ENCODE peak calls at places on chromosomes 7 and 10, in seven cellular contexts. One of them, this sample, is unnamed.

GRCh38 chr7:95027181-95027872 is 119.9 kb downstream of the PPP1R9A start:
- DNase-seq in K562: no peak
- DNase-seq in IMR-90: no peak
- DNase-seq in A549: no peak
- DNase-seq in HepG2: no peak
- DNase-seq in H1: no peak
- DNase-seq in SK-N-SH: no peak
- DNase-seq in this sample: no peak

GRCh38 chr10:69901623-69902505 is 100.2 kb downstream of the COL13A1 start:
- DNase-seq in K562: peak
- DNase-seq in IMR-90: peak
- DNase-seq in A549: peak
- DNase-seq in HepG2: peak
- DNase-seq in H1: peak
- DNase-seq in SK-N-SH: peak
- DNase-seq in this sample: peak

GRCh38 chr7:33287738-33288137 is 158.4 kb downstream of the BBS9 start:
- DNase-seq in K562: no peak
- DNase-seq in IMR-90: no peak
- DNase-seq in A549: peak
- DNase-seq in HepG2: no peak
- DNase-seq in H1: no peak
- DNase-seq in SK-N-SH: no peak
- DNase-seq in this sample: no peak

GRCh38 chr7:156777364-156778069 is 115.5 kb downstream of the LMBR1 start:
- DNase-seq in K562: no peak
- DNase-seq in IMR-90: peak
- DNase-seq in A549: no peak
- DNase-seq in HepG2: no peak
- DNase-seq in H1: no peak
- DNase-seq in SK-N-SH: peak
- DNase-seq in this sample: no peak

GRCh38 chr10:113133497-113133896 is 183.4 kb downstream of the TCF7L2 start:
- DNase-seq in K562: no peak
- DNase-seq in IMR-90: peak
- DNase-seq in A549: peak
- DNase-seq in HepG2: no peak
- DNase-seq in H1: no peak
- DNase-seq in SK-N-SH: no peak
- DNase-seq in this sample: no peak

GRCh38 chr10:8444630-8445029 is 390.1 kb downstream of the GATA3 start:
- DNase-seq in K562: peak
- DNase-seq in IMR-90: no peak
- DNase-seq in A549: no peak
- DNase-seq in HepG2: no peak
- DNase-seq in H1: peak
- DNase-seq in SK-N-SH: peak
- DNase-seq in this sample: no peak

GRCh38 chr7:129166745-129167144 is 21.7 kb upstream of the SMO start:
- DNase-seq in K562: no peak
- DNase-seq in IMR-90: no peak
- DNase-seq in A549: no peak
- DNase-seq in HepG2: no peak
- DNase-seq in H1: no peak
- DNase-seq in SK-N-SH: no peak
- DNase-seq in this sample: no peak

GRCh38 chr10:88728107-88728763 is 22.2 kb downstream of the LIPK start:
- DNase-seq in K562: peak
- DNase-seq in IMR-90: no peak
- DNase-seq in A549: peak
- DNase-seq in HepG2: peak
- DNase-seq in H1: peak
- DNase-seq in SK-N-SH: no peak
- DNase-seq in this sample: peak

GRCh38 chr10:118542789-118543188 is 52.7 kb downstream of the PRLHR start:
- DNase-seq in K562: no peak
- DNase-seq in IMR-90: no peak
- DNase-seq in A549: no peak
- DNase-seq in HepG2: no peak
- DNase-seq in H1: no peak
- DNase-seq in SK-N-SH: no peak
- DNase-seq in this sample: no peak

GRCh38 chr10:88555190-88555894 is 27.8 kb downstream of the RNLS start:
- DNase-seq in K562: no peak
- DNase-seq in IMR-90: no peak
- DNase-seq in A549: no peak
- DNase-seq in HepG2: no peak
- DNase-seq in H1: no peak
- DNase-seq in SK-N-SH: no peak
- DNase-seq in this sample: no peak

GRCh38 chr7:20220293-20220755 is 3.1 kb upstream of the MACC1 start:
- DNase-seq in K562: peak
- DNase-seq in IMR-90: no peak
- DNase-seq in A549: no peak
- DNase-seq in HepG2: no peak
- DNase-seq in H1: no peak
- DNase-seq in SK-N-SH: no peak
- DNase-seq in this sample: no peak

GRCh38 chr10:62162261-62162660 is 106.4 kb downstream of the RTKN2 start:
- DNase-seq in K562: no peak
- DNase-seq in IMR-90: no peak
- DNase-seq in A549: no peak
- DNase-seq in HepG2: no peak
- DNase-seq in H1: no peak
- DNase-seq in SK-N-SH: no peak
- DNase-seq in this sample: no peak

GRCh38 chr7:4794591-4795350 is 19.3 kb downstream of the AP5Z1 start:
- DNase-seq in K562: no peak
- DNase-seq in IMR-90: no peak
- DNase-seq in A549: no peak
- DNase-seq in HepG2: no peak
- DNase-seq in H1: no peak
- DNase-seq in SK-N-SH: no peak
- DNase-seq in this sample: no peak

GRCh38 chr7:35430547-35431153 is 176.8 kb upstream of the TBX20 start:
- DNase-seq in K562: peak
- DNase-seq in IMR-90: no peak
- DNase-seq in A549: peak
- DNase-seq in HepG2: peak
- DNase-seq in H1: peak
- DNase-seq in SK-N-SH: no peak
- DNase-seq in this sample: peak

GRCh38 chr7:11182736-11183135 is 209.1 kb downstream of the PHF14 start:
- DNase-seq in K562: no peak
- DNase-seq in IMR-90: peak
- DNase-seq in A549: no peak
- DNase-seq in HepG2: no peak
- DNase-seq in H1: no peak
- DNase-seq in SK-N-SH: no peak
- DNase-seq in this sample: no peak

GRCh38 chr7:33669251-33669670 is 236.1 kb upstream of the BMPER start:
- DNase-seq in K562: no peak
- DNase-seq in IMR-90: no peak
- DNase-seq in A549: peak
- DNase-seq in HepG2: peak
- DNase-seq in H1: no peak
- DNase-seq in SK-N-SH: no peak
- DNase-seq in this sample: no peak

GRCh38 chr7:80468931-80469714 is 42.7 kb downstream of the GNAT3 start:
- DNase-seq in K562: no peak
- DNase-seq in IMR-90: peak
- DNase-seq in A549: no peak
- DNase-seq in HepG2: no peak
- DNase-seq in H1: no peak
- DNase-seq in SK-N-SH: no peak
- DNase-seq in this sample: no peak

GRCh38 chr7:46215987-46216567 is 295.0 kb upstream of the IGFBP3 start:
- DNase-seq in K562: no peak
- DNase-seq in IMR-90: no peak
- DNase-seq in A549: no peak
- DNase-seq in HepG2: peak
- DNase-seq in H1: peak
- DNase-seq in SK-N-SH: no peak
- DNase-seq in this sample: no peak
- TF ChIP-seq RAD21 in K562: no peak
- TF ChIP-seq RAD21 in IMR-90: no peak
- TF ChIP-seq RAD21 in A549: no peak
- TF ChIP-seq RAD21 in HepG2: no peak
- TF ChIP-seq RAD21 in H1: no peak
- TF ChIP-seq RAD21 in SK-N-SH: no peak
- TF ChIP-seq RAD21 in this sample: no peak

DNA sequence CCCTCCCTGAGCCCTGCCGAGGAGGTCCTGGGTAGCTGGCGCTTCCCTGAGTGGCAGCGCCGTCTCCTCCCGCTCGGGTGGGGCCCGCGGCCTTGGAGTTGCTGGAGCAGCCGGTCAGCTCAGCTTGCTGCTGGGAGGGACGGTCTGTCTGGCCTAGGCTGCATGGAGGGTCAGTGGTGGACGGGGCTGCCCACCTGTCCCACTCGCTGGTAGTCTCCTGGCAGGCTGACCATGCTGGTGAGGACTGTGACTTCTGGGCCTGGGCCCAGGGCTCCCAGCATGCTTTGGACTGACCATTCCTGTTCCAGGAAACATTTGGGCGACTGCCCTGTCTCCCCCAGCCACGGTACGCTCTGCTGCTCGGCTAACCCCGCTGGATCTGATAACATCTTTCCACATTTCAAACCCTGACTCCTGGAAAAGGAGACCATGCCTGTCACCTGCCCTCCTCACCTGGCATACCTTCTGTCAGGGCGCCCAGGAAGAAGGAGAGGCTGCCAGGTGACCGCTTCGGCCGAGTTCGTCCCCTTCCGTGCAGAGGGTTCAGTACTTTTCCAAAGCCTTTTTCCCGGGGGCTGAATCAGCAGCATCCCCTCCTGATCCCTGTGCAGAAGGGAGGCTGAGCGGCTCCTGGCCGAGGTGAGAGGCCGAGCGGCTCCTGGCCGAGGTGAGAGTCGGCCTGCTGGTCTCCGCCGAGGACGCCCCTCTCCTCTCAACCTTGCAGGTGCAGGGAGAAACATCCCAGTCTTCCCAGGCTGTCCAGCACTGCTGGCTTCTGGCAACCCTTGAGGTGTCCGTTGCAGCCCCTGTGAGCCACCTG is 43.4 kb downstream of the FAM20C start:
- DNase-seq in K562: no peak
- DNase-seq in IMR-90: no peak
- DNase-seq in A549: no peak
- DNase-seq in HepG2: no peak
- DNase-seq in H1: no peak
- DNase-seq in SK-N-SH: no peak
- DNase-seq in this sample: no peak
- TF ChIP-seq RAD21 in K562: no peak
- TF ChIP-seq RAD21 in IMR-90: no peak
- TF ChIP-seq RAD21 in A549: no peak
- TF ChIP-seq RAD21 in HepG2: no peak
- TF ChIP-seq RAD21 in H1: no peak
- TF ChIP-seq RAD21 in SK-N-SH: no peak
- TF ChIP-seq RAD21 in this sample: no peak

DNA sequence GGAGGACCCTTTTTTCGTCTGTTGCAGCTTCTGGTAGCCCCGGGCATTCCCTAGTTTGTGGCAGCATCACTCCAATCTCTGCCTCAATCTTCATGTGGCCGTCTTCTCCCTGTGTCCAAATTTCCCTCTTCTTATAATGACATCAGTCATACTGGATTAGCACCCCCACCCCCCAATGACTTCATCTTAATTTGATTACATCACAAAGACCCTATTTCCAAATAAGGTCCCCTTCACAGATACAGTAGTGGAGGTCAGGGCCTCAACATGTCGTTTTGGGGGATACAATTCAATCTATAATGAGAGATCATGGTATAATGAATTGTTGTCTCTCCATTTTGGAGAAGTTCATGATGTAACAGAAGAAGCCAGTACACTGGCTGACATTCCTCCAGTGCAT is 28.1 kb upstream of the EZH2 start:
- DNase-seq in K562: no peak
- DNase-seq in IMR-90: no peak
- DNase-seq in A549: no peak
- DNase-seq in HepG2: no peak
- DNase-seq in H1: no peak
- DNase-seq in SK-N-SH: no peak
- DNase-seq in this sample: no peak
- TF ChIP-seq RAD21 in K562: no peak
- TF ChIP-seq RAD21 in IMR-90: no peak
- TF ChIP-seq RAD21 in A549: no peak
- TF ChIP-seq RAD21 in HepG2: no peak
- TF ChIP-seq RAD21 in H1: no peak
- TF ChIP-seq RAD21 in SK-N-SH: no peak
- TF ChIP-seq RAD21 in this sample: no peak

GRCh38 chr10:86367339-86367951 is 850 bp upstream of the GRID1 start:
- DNase-seq in K562: no peak
- DNase-seq in IMR-90: no peak
- DNase-seq in A549: no peak
- DNase-seq in HepG2: no peak
- DNase-seq in H1: peak
- DNase-seq in SK-N-SH: peak
- DNase-seq in this sample: no peak
- TF ChIP-seq RAD21 in K562: no peak
- TF ChIP-seq RAD21 in IMR-90: no peak
- TF ChIP-seq RAD21 in A549: no peak
- TF ChIP-seq RAD21 in HepG2: no peak
- TF ChIP-seq RAD21 in H1: no peak
- TF ChIP-seq RAD21 in SK-N-SH: no peak
- TF ChIP-seq RAD21 in this sample: no peak

GRCh38 chr10:36126076-36126475 is 484.0 kb upstream of the FZD8 start:
- DNase-seq in K562: no peak
- DNase-seq in IMR-90: no peak
- DNase-seq in A549: no peak
- DNase-seq in HepG2: no peak
- DNase-seq in H1: no peak
- DNase-seq in SK-N-SH: no peak
- DNase-seq in this sample: no peak
- TF ChIP-seq RAD21 in K562: no peak
- TF ChIP-seq RAD21 in IMR-90: no peak
- TF ChIP-seq RAD21 in A549: no peak
- TF ChIP-seq RAD21 in HepG2: no peak
- TF ChIP-seq RAD21 in H1: no peak
- TF ChIP-seq RAD21 in SK-N-SH: no peak
- TF ChIP-seq RAD21 in this sample: no peak

DNA sequence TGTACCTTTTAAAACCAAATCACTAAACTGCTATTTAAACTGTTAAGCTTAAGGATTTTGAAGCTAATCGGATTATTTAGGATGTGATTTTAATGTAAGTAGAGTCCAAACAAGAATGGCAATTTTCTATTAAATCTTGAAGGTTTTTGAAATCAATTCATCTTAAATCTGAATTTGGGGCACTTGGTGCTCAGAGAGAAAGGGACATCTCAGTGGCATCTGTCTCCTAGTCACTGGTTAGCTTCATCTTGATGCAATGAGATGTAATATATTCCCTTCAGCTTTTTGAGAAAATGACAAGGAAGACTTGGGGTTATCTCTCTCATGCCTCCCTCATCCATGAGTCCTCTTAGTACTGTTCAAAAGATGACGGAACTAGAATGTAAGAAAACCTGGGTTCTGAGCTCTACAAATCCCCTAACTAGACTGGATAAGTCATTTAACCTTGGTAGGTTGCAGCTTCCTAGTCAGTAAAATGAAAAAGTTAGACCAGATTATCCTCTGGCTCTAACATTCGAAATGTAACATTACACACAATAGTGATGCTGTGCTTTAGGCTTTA is 198.5 kb upstream of the NEBL start:
- DNase-seq in K562: no peak
- DNase-seq in IMR-90: no peak
- DNase-seq in A549: no peak
- DNase-seq in HepG2: no peak
- DNase-seq in H1: no peak
- DNase-seq in SK-N-SH: no peak
- DNase-seq in this sample: no peak
- TF ChIP-seq RAD21 in K562: no peak
- TF ChIP-seq RAD21 in IMR-90: no peak
- TF ChIP-seq RAD21 in A549: no peak
- TF ChIP-seq RAD21 in HepG2: no peak
- TF ChIP-seq RAD21 in H1: no peak
- TF ChIP-seq RAD21 in SK-N-SH: no peak
- TF ChIP-seq RAD21 in this sample: no peak

This sample was measured in HCT116.